ENCODE peak calls at places on chromosomes 4 and X, in eight cellular contexts. One of them, this sample, is unnamed.

GRCh38 chr4:52780206-52780605 is 29.0 kb upstream of the ERVMER34-1 start:
- DNase-seq in head of caudate nucleus: no peak
- DNase-seq in posterior cingulate gyrus: no peak
- DNase-seq in stromal cell of bone marrow: peak
- DNase-seq in osteoblast: peak
- DNase-seq in stimulated activated CD8-positive, alpha-beta memory T cell treated with anti-CD3 and anti-CD28 coated beads, Interleukin-2, amount 100 ng/mL, for 48 hours: no peak
- DNase-seq in lung: no peak
- DNase-seq in ACHN: no peak
- DNase-seq in this sample: no peak

GRCh38 chrX:24248042-24248441 is 65.8 kb downstream of the SUPT20HL2 start:
- DNase-seq in ACHN: no peak
- DNase-seq in stromal cell of bone marrow: no peak
- DNase-seq in osteoblast: no peak
- DNase-seq in stimulated activated CD8-positive, alpha-beta memory T cell treated with anti-CD3 and anti-CD28 coated beads, Interleukin-2, amount 100 ng/mL, for 48 hours: no peak
- DNase-seq in lung: no peak
- DNase-seq in posterior cingulate gyrus: no peak
- DNase-seq in head of caudate nucleus: no peak
- DNase-seq in this sample: no peak

GRCh38 chr4:105306158-105306781 is 159.6 kb downstream of the TET2 start:
- DNase-seq in osteoblast: peak
- DNase-seq in posterior cingulate gyrus: no peak
- DNase-seq in lung: peak
- DNase-seq in ACHN: no peak
- DNase-seq in stimulated activated CD8-positive, alpha-beta memory T cell treated with anti-CD3 and anti-CD28 coated beads, Interleukin-2, amount 100 ng/mL, for 48 hours: peak
- DNase-seq in stromal cell of bone marrow: no peak
- DNase-seq in head of caudate nucleus: peak
- DNase-seq in this sample: no peak

GRCh38 chr4:26862381-26862915 is 1.8 kb downstream of the STIM2 start:
- DNase-seq in head of caudate nucleus: no peak
- DNase-seq in posterior cingulate gyrus: no peak
- DNase-seq in stimulated activated CD8-positive, alpha-beta memory T cell treated with anti-CD3 and anti-CD28 coated beads, Interleukin-2, amount 100 ng/mL, for 48 hours: no peak
- DNase-seq in lung: no peak
- DNase-seq in stromal cell of bone marrow: no peak
- DNase-seq in osteoblast: no peak
- DNase-seq in ACHN: no peak
- DNase-seq in this sample: no peak

GRCh38 chrX:129769467-129770154 is 10.1 kb upstream of the SASH3 start:
- DNase-seq in osteoblast: no peak
- DNase-seq in head of caudate nucleus: no peak
- DNase-seq in stromal cell of bone marrow: no peak
- DNase-seq in ACHN: no peak
- DNase-seq in stimulated activated CD8-positive, alpha-beta memory T cell treated with anti-CD3 and anti-CD28 coated beads, Interleukin-2, amount 100 ng/mL, for 48 hours: no peak
- DNase-seq in lung: no peak
- DNase-seq in posterior cingulate gyrus: no peak
- DNase-seq in this sample: peak

GRCh38 chr4:65508169-65508568 is 162.1 kb downstream of the EPHA5 start:
- DNase-seq in ACHN: peak
- DNase-seq in head of caudate nucleus: no peak
- DNase-seq in posterior cingulate gyrus: no peak
- DNase-seq in lung: no peak
- DNase-seq in osteoblast: peak
- DNase-seq in stromal cell of bone marrow: peak
- DNase-seq in stimulated activated CD8-positive, alpha-beta memory T cell treated with anti-CD3 and anti-CD28 coated beads, Interleukin-2, amount 100 ng/mL, for 48 hours: no peak
- DNase-seq in this sample: no peak

GRCh38 chr4:185914583-185915199 is 102.7 kb upstream of the SORBS2 start:
- DNase-seq in lung: no peak
- DNase-seq in stromal cell of bone marrow: peak
- DNase-seq in stimulated activated CD8-positive, alpha-beta memory T cell treated with anti-CD3 and anti-CD28 coated beads, Interleukin-2, amount 100 ng/mL, for 48 hours: no peak
- DNase-seq in osteoblast: peak
- DNase-seq in head of caudate nucleus: no peak
- DNase-seq in posterior cingulate gyrus: no peak
- DNase-seq in ACHN: no peak
- DNase-seq in this sample: no peak

GRCh38 chr4:96004341-96004740 is 164.4 kb downstream of the PDHA2 start:
- DNase-seq in head of caudate nucleus: no peak
- DNase-seq in ACHN: no peak
- DNase-seq in lung: no peak
- DNase-seq in posterior cingulate gyrus: no peak
- DNase-seq in stimulated activated CD8-positive, alpha-beta memory T cell treated with anti-CD3 and anti-CD28 coated beads, Interleukin-2, amount 100 ng/mL, for 48 hours: no peak
- DNase-seq in stromal cell of bone marrow: no peak
- DNase-seq in osteoblast: no peak
- DNase-seq in this sample: no peak

GRCh38 chr4:38190717-38191178 is 230.6 kb downstream of the PTTG2 start:
- DNase-seq in posterior cingulate gyrus: no peak
- DNase-seq in stromal cell of bone marrow: peak
- DNase-seq in head of caudate nucleus: no peak
- DNase-seq in lung: no peak
- DNase-seq in ACHN: no peak
- DNase-seq in stimulated activated CD8-positive, alpha-beta memory T cell treated with anti-CD3 and anti-CD28 coated beads, Interleukin-2, amount 100 ng/mL, for 48 hours: no peak
- DNase-seq in osteoblast: peak
- DNase-seq in this sample: no peak

GRCh38 chr4:8506373-8507250 is 66.0 kb downstream of the TRMT44 start:
- DNase-seq in stromal cell of bone marrow: peak
- DNase-seq in stimulated activated CD8-positive, alpha-beta memory T cell treated with anti-CD3 and anti-CD28 coated beads, Interleukin-2, amount 100 ng/mL, for 48 hours: no peak
- DNase-seq in posterior cingulate gyrus: no peak
- DNase-seq in ACHN: no peak
- DNase-seq in head of caudate nucleus: no peak
- DNase-seq in lung: no peak
- DNase-seq in osteoblast: peak
- DNase-seq in this sample: no peak

GRCh38 chrX:8627796-8628195 is 104.1 kb downstream of the ANOS1 start:
- DNase-seq in osteoblast: no peak
- DNase-seq in ACHN: no peak
- DNase-seq in lung: no peak
- DNase-seq in stromal cell of bone marrow: no peak
- DNase-seq in head of caudate nucleus: no peak
- DNase-seq in stimulated activated CD8-positive, alpha-beta memory T cell treated with anti-CD3 and anti-CD28 coated beads, Interleukin-2, amount 100 ng/mL, for 48 hours: no peak
- DNase-seq in posterior cingulate gyrus: no peak
- DNase-seq in this sample: no peak

GRCh38 chr4:23931489-23931830 is 41.6 kb upstream of the PPARGC1A start:
- DNase-seq in stromal cell of bone marrow: no peak
- DNase-seq in lung: no peak
- DNase-seq in head of caudate nucleus: no peak
- DNase-seq in posterior cingulate gyrus: no peak
- DNase-seq in stimulated activated CD8-positive, alpha-beta memory T cell treated with anti-CD3 and anti-CD28 coated beads, Interleukin-2, amount 100 ng/mL, for 48 hours: no peak
- DNase-seq in ACHN: no peak
- DNase-seq in osteoblast: no peak
- DNase-seq in this sample: no peak

GRCh38 chrX:26952213-26952612 is 510.9 kb downstream of the PPP4R3C start:
- DNase-seq in stimulated activated CD8-positive, alpha-beta memory T cell treated with anti-CD3 and anti-CD28 coated beads, Interleukin-2, amount 100 ng/mL, for 48 hours: no peak
- DNase-seq in head of caudate nucleus: no peak
- DNase-seq in stromal cell of bone marrow: no peak
- DNase-seq in osteoblast: no peak
- DNase-seq in lung: no peak
- DNase-seq in ACHN: no peak
- DNase-seq in posterior cingulate gyrus: no peak
- DNase-seq in this sample: no peak

GRCh38 chr4:48290146-48290772 is 20.6 kb upstream of the TEC start:
- DNase-seq in ACHN: peak
- DNase-seq in posterior cingulate gyrus: no peak
- DNase-seq in head of caudate nucleus: no peak
- DNase-seq in lung: no peak
- DNase-seq in stromal cell of bone marrow: no peak
- DNase-seq in stimulated activated CD8-positive, alpha-beta memory T cell treated with anti-CD3 and anti-CD28 coated beads, Interleukin-2, amount 100 ng/mL, for 48 hours: no peak
- DNase-seq in osteoblast: peak
- DNase-seq in this sample: no peak

GRCh38 chr4:84683065-84683464 is 100.1 kb downstream of the CDS1 start:
- DNase-seq in ACHN: no peak
- DNase-seq in stimulated activated CD8-positive, alpha-beta memory T cell treated with anti-CD3 and anti-CD28 coated beads, Interleukin-2, amount 100 ng/mL, for 48 hours: no peak
- DNase-seq in head of caudate nucleus: no peak
- DNase-seq in osteoblast: no peak
- DNase-seq in stromal cell of bone marrow: no peak
- DNase-seq in posterior cingulate gyrus: no peak
- DNase-seq in lung: no peak
- DNase-seq in this sample: no peak

GRCh38 chr4:26826721-26827120 is 33.9 kb upstream of the STIM2 start:
- DNase-seq in posterior cingulate gyrus: no peak
- DNase-seq in head of caudate nucleus: no peak
- DNase-seq in lung: peak
- DNase-seq in ACHN: peak
- DNase-seq in osteoblast: no peak
- DNase-seq in stromal cell of bone marrow: no peak
- DNase-seq in stimulated activated CD8-positive, alpha-beta memory T cell treated with anti-CD3 and anti-CD28 coated beads, Interleukin-2, amount 100 ng/mL, for 48 hours: no peak
- DNase-seq in this sample: no peak

GRCh38 chr4:7224878-7225533 is 32.7 kb downstream of the SORCS2 start:
- DNase-seq in ACHN: no peak
- DNase-seq in lung: no peak
- DNase-seq in head of caudate nucleus: no peak
- DNase-seq in stimulated activated CD8-positive, alpha-beta memory T cell treated with anti-CD3 and anti-CD28 coated beads, Interleukin-2, amount 100 ng/mL, for 48 hours: no peak
- DNase-seq in posterior cingulate gyrus: no peak
- DNase-seq in stromal cell of bone marrow: no peak
- DNase-seq in osteoblast: no peak
- DNase-seq in this sample: no peak

GRCh38 chrX:41718481-41719245 is 5.3 kb upstream of the GPR82 start:
- DNase-seq in osteoblast: no peak
- DNase-seq in head of caudate nucleus: no peak
- DNase-seq in posterior cingulate gyrus: no peak
- DNase-seq in ACHN: peak
- DNase-seq in stromal cell of bone marrow: no peak
- DNase-seq in lung: no peak
- DNase-seq in stimulated activated CD8-positive, alpha-beta memory T cell treated with anti-CD3 and anti-CD28 coated beads, Interleukin-2, amount 100 ng/mL, for 48 hours: no peak
- DNase-seq in this sample: no peak

GRCh38 chr4:120850048-120850599 is 72.4 kb downstream of the PRDM5 start:
- DNase-seq in head of caudate nucleus: no peak
- DNase-seq in stromal cell of bone marrow: peak
- DNase-seq in posterior cingulate gyrus: no peak
- DNase-seq in lung: no peak
- DNase-seq in osteoblast: no peak
- DNase-seq in ACHN: no peak
- DNase-seq in stimulated activated CD8-positive, alpha-beta memory T cell treated with anti-CD3 and anti-CD28 coated beads, Interleukin-2, amount 100 ng/mL, for 48 hours: no peak
- DNase-seq in this sample: no peak

GRCh38 chr4:10640535-10641159 is 43.9 kb downstream of the CLNK start:
- DNase-seq in lung: no peak
- DNase-seq in ACHN: no peak
- DNase-seq in head of caudate nucleus: no peak
- DNase-seq in osteoblast: no peak
- DNase-seq in stromal cell of bone marrow: no peak
- DNase-seq in stimulated activated CD8-positive, alpha-beta memory T cell treated with anti-CD3 and anti-CD28 coated beads, Interleukin-2, amount 100 ng/mL, for 48 hours: no peak
- DNase-seq in posterior cingulate gyrus: no peak
- DNase-seq in this sample: no peak

GRCh38 chrX:71364221-71364620 is 1.9 kb upstream of the TAF1 start:
- DNase-seq in stimulated activated CD8-positive, alpha-beta memory T cell treated with anti-CD3 and anti-CD28 coated beads, Interleukin-2, amount 100 ng/mL, for 48 hours: no peak
- DNase-seq in lung: no peak
- DNase-seq in posterior cingulate gyrus: no peak
- DNase-seq in ACHN: no peak
- DNase-seq in head of caudate nucleus: no peak
- DNase-seq in stromal cell of bone marrow: no peak
- DNase-seq in osteoblast: no peak
- DNase-seq in this sample: no peak

GRCh38 chrX:23503835-23504539 is 163.3 kb upstream of the PRDX4 start:
- DNase-seq in osteoblast: peak
- DNase-seq in stromal cell of bone marrow: peak
- DNase-seq in posterior cingulate gyrus: no peak
- DNase-seq in stimulated activated CD8-positive, alpha-beta memory T cell treated with anti-CD3 and anti-CD28 coated beads, Interleukin-2, amount 100 ng/mL, for 48 hours: no peak
- DNase-seq in lung: peak
- DNase-seq in head of caudate nucleus: no peak
- DNase-seq in ACHN: peak
- DNase-seq in this sample: no peak

GRCh38 chr4:184599492-184600135 is 49.6 kb downstream of the CASP3 start:
- DNase-seq in stromal cell of bone marrow: peak
- DNase-seq in stimulated activated CD8-positive, alpha-beta memory T cell treated with anti-CD3 and anti-CD28 coated beads, Interleukin-2, amount 100 ng/mL, for 48 hours: no peak
- DNase-seq in osteoblast: peak
- DNase-seq in ACHN: peak
- DNase-seq in head of caudate nucleus: no peak
- DNase-seq in posterior cingulate gyrus: no peak
- DNase-seq in lung: no peak
- DNase-seq in this sample: no peak

GRCh38 chr4:187046471-187046870 is 322.8 kb upstream of the FAT1 start:
- DNase-seq in stromal cell of bone marrow: no peak
- DNase-seq in lung: no peak
- DNase-seq in posterior cingulate gyrus: no peak
- DNase-seq in ACHN: no peak
- DNase-seq in head of caudate nucleus: no peak
- DNase-seq in stimulated activated CD8-positive, alpha-beta memory T cell treated with anti-CD3 and anti-CD28 coated beads, Interleukin-2, amount 100 ng/mL, for 48 hours: no peak
- DNase-seq in osteoblast: peak
- DNase-seq in this sample: no peak

GRCh38 chrX:15497865-15498264 is 2.7 kb upstream of the BMX start:
- DNase-seq in ACHN: peak
- DNase-seq in posterior cingulate gyrus: peak
- DNase-seq in stimulated activated CD8-positive, alpha-beta memory T cell treated with anti-CD3 and anti-CD28 coated beads, Interleukin-2, amount 100 ng/mL, for 48 hours: peak
- DNase-seq in lung: peak
- DNase-seq in stromal cell of bone marrow: no peak
- DNase-seq in head of caudate nucleus: peak
- DNase-seq in osteoblast: peak
- DNase-seq in this sample: peak

GRCh38 chr4:66590488-66591215 is 920.4 kb upstream of the EPHA5 start:
- DNase-seq in lung: no peak
- DNase-seq in osteoblast: peak
- DNase-seq in posterior cingulate gyrus: no peak
- DNase-seq in stromal cell of bone marrow: peak
- DNase-seq in head of caudate nucleus: no peak
- DNase-seq in stimulated activated CD8-positive, alpha-beta memory T cell treated with anti-CD3 and anti-CD28 coated beads, Interleukin-2, amount 100 ng/mL, for 48 hours: no peak
- DNase-seq in ACHN: no peak
- DNase-seq in this sample: no peak

GRCh38 chr4:20331642-20332041 is 79.9 kb downstream of the SLIT2 start:
- DNase-seq in head of caudate nucleus: no peak
- DNase-seq in ACHN: no peak
- DNase-seq in stromal cell of bone marrow: no peak
- DNase-seq in stimulated activated CD8-positive, alpha-beta memory T cell treated with anti-CD3 and anti-CD28 coated beads, Interleukin-2, amount 100 ng/mL, for 48 hours: no peak
- DNase-seq in lung: no peak
- DNase-seq in posterior cingulate gyrus: no peak
- DNase-seq in osteoblast: no peak
- DNase-seq in this sample: no peak

GRCh38 chrX:80246273-80246672 is 174.0 kb upstream of the TENT5D start:
- DNase-seq in stromal cell of bone marrow: no peak
- DNase-seq in stimulated activated CD8-positive, alpha-beta memory T cell treated with anti-CD3 and anti-CD28 coated beads, Interleukin-2, amount 100 ng/mL, for 48 hours: no peak
- DNase-seq in head of caudate nucleus: no peak
- DNase-seq in posterior cingulate gyrus: no peak
- DNase-seq in osteoblast: peak
- DNase-seq in lung: no peak
- DNase-seq in ACHN: no peak
- DNase-seq in this sample: no peak

GRCh38 chrX:116317409-116317808 is 119.0 kb upstream of the SLC6A14 start:
- DNase-seq in lung: peak
- DNase-seq in stromal cell of bone marrow: peak
- DNase-seq in posterior cingulate gyrus: peak
- DNase-seq in stimulated activated CD8-positive, alpha-beta memory T cell treated with anti-CD3 and anti-CD28 coated beads, Interleukin-2, amount 100 ng/mL, for 48 hours: no peak
- DNase-seq in head of caudate nucleus: peak
- DNase-seq in ACHN: no peak
- DNase-seq in osteoblast: no peak
- DNase-seq in this sample: no peak

GRCh38 chr4:122777846-122778501 is 45.5 kb downstream of the BBS12 start:
- DNase-seq in lung: no peak
- DNase-seq in osteoblast: peak
- DNase-seq in posterior cingulate gyrus: no peak
- DNase-seq in ACHN: no peak
- DNase-seq in head of caudate nucleus: no peak
- DNase-seq in stimulated activated CD8-positive, alpha-beta memory T cell treated with anti-CD3 and anti-CD28 coated beads, Interleukin-2, amount 100 ng/mL, for 48 hours: no peak
- DNase-seq in stromal cell of bone marrow: peak
- DNase-seq in this sample: no peak

This sample was measured in GF-D8.